ENCODE peak calls at places on chromosomes 12 and 14, in eight cellular contexts. X, Z, K, D, M, H, V and R are unnamed samples.

GRCh38 chr14:72946491-72946890 is 20.2 kb downstream of the DCAF4 start:
- DNase-seq in X (no peak), Z (no peak), K (no peak), D (no peak), M (peak; percentile 41), H (no peak), V (peak; percentile 71), R (no peak)

GRCh38 chr14:28661171-28661772 is 105.3 kb upstream of the FOXG1 start:
- DNase-seq in X (no peak), Z (peak; percentile 93), K (no peak), D (no peak), M (no peak), H (no peak), V (peak; percentile 99), R (peak; percentile 70)

GRCh38 chr14:85409496-85410210 is 120.3 kb upstream of the FLRT2 start:
- DNase-seq in X (no peak), Z (no peak), K (no peak), D (no peak), M (no peak), H (no peak), V (no peak), R (no peak)

GRCh38 chr14:21734457-21735074 is 60.9 kb upstream of the OR4E1 start:
- DNase-seq in X (peak; percentile 34), Z (peak; percentile 41), K (peak; percentile 70), D (no peak), M (no peak), H (no peak), V (peak; percentile 1), R (peak; percentile 16)

GRCh38 chr14:60720962-60721330 is 3.2 kb downstream of the SIX4 start:
- DNase-seq in X (no peak), Z (no peak), K (no peak), D (no peak), M (no peak), H (no peak), V (no peak), R (no peak)

GRCh38 chr12:115648463-115648862 is 629.0 kb downstream of the MED13L start:
- DNase-seq in X (no peak), Z (no peak), K (no peak), D (no peak), M (no peak), H (no peak), V (no peak), R (no peak)

GRCh38 chr12:57897296-57897974 is 43.9 kb upstream of the ATP23 start:
- DNase-seq in X (no peak), Z (no peak), K (no peak), D (no peak), M (no peak), H (peak; percentile 47), V (no peak), R (peak; percentile 70)

GRCh38 chr14:79293482-79293881 is 917.8 kb downstream of the DIO2 start:
- DNase-seq in X (no peak), Z (no peak), K (no peak), D (no peak), M (no peak), H (no peak), V (peak; percentile 45), R (no peak)

GRCh38 chr12:45355750-45356149 is 139.9 kb downstream of the ANO6 start:
- DNase-seq in X (no peak), Z (no peak), K (no peak), D (no peak), M (no peak), H (no peak), V (peak; percentile 41), R (no peak)

GRCh38 chr12:96720363-96720705 is 186.7 kb upstream of the NEDD1 start:
- DNase-seq in X (no peak), Z (no peak), K (peak; percentile 22), D (no peak), M (peak; percentile 29), H (no peak), V (no peak), R (no peak)

GRCh38 chr12:109820921-109821381 is 12.2 kb downstream of the TRPV4 start:
- DNase-seq in X (no peak), Z (peak; percentile 8), K (no peak), D (no peak), M (no peak), H (no peak), V (no peak), R (no peak)

GRCh38 chr14:61076531-61076930 is 95.5 kb downstream of the SLC38A6 start:
- DNase-seq in X (no peak), Z (no peak), K (peak; percentile 28), D (no peak), M (no peak), H (no peak), V (peak; percentile 72), R (no peak)

GRCh38 chr14:92093320-92093719 is 13.1 kb downstream of the ATXN3 start:
- DNase-seq in X (no peak), Z (no peak), K (peak; percentile 28), D (no peak), M (no peak), H (no peak), V (no peak), R (no peak)

GRCh38 chr14:98323850-98324249 is 948.1 kb downstream of the BCL11B start:
- DNase-seq in X (no peak), Z (no peak), K (no peak), D (no peak), M (no peak), H (no peak), V (peak; percentile 86), R (no peak)

GRCh38 chr12:13002301-13003097 is 2.4 kb upstream of the HEBP1 start:
- DNase-seq in X (no peak), Z (no peak), K (no peak), D (no peak), M (no peak), H (no peak), V (no peak), R (peak; percentile 33)

DNA sequence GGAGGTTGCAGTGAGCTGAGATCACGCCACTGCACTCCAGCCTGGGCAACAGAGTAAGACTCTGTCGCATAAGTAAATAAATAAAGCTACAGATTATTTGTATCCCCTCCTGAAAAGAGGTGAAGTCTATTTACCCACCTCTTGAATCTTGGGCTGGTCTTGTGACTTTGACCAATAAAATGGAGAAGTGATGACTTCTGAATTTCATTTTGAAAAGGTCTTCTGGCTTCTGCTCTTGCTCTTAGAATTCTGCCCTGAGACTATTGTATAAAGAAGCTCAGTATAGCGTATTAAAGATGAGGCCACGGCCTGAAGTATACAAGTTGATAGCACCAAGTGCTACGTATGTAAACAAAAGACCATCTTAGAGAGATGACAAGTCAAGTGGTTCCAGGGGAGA is 88.3 kb upstream of the AMN1 start:
- DNase-seq in X (no peak), Z (no peak), K (no peak), D (no peak), M (no peak), H (no peak), V (no peak), R (no peak)
- H3K4me1 ChIP-seq in X (no peaks in the 10 kb centered on the region), Z (no peaks in the 10 kb centered on the region), K (no peaks in the 10 kb centered on the region), D (no peaks in the 10 kb centered on the region), M (no peaks in the 10 kb centered on the region), H (no peaks in the 10 kb centered on the region), V (no peaks in the 10 kb centered on the region), R (no peaks in the 10 kb centered on the region)

GRCh38 chr12:6916426-6917200 is 2.2 kb downstream of the ENO2 start:
- DNase-seq in X (no peak), Z (no peak), K (no peak), D (peak; percentile 40), M (no peak), H (no peak), V (no peak), R (no peak)
- H3K4me3 ChIP-seq in X (no peak overlapping the region), Z (no peak overlapping the region), K (no peak overlapping the region), D (no peak overlapping the region), M (no peak overlapping the region), H (no peak overlapping the region), V (no peak overlapping the region), R (no peak overlapping the region)

DNA sequence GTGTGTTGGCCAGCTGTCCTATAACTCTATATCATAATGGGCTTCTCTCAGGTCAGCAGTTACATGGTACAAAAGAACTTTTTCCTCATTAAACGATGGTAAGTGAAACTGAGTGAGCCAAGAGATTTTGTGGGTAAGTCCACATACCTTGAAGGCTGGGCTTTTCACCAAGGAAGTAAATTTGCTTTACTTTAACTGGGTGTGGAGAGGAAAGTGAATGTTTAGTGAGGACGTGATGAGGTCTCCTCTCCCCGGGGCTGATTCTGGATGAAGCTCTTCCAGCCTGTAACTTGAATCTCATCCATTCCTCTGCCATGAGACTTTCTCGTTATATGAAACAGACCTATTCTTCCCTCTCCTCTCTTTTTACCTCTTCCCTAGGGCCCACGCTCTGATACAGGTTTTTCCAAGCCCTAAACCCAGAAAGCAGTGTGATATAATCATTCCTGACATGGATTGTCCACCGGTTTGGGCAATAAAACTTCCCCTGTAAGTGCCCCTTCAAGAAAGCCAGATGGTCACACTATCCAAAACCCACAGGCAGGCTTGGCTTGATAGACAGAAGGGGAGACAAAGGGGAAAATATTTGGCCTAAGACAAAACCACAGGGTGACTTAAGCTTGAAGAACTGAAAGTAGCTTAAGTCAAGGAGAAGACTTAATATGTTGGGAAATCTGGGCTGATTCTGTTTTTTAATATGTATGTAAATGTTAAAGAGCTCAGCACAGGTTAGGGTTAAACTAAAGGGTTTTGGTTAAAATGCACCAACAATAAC is 50.3 kb downstream of the CIT start:
- DNase-seq in X (no peak), Z (no peak), K (no peak), D (no peak), M (no peak), H (no peak), V (peak; percentile 29), R (no peak)
- H3K9me3 ChIP-seq in X (no peaks in the 10 kb centered on the region), Z (no peaks in the 10 kb centered on the region), K (no peaks in the 10 kb centered on the region), D (no peaks in the 10 kb centered on the region), M (no peaks in the 10 kb centered on the region), H (no peaks in the 10 kb centered on the region), V (no peaks in the 10 kb centered on the region), R (no peaks in the 10 kb centered on the region)

DNA sequence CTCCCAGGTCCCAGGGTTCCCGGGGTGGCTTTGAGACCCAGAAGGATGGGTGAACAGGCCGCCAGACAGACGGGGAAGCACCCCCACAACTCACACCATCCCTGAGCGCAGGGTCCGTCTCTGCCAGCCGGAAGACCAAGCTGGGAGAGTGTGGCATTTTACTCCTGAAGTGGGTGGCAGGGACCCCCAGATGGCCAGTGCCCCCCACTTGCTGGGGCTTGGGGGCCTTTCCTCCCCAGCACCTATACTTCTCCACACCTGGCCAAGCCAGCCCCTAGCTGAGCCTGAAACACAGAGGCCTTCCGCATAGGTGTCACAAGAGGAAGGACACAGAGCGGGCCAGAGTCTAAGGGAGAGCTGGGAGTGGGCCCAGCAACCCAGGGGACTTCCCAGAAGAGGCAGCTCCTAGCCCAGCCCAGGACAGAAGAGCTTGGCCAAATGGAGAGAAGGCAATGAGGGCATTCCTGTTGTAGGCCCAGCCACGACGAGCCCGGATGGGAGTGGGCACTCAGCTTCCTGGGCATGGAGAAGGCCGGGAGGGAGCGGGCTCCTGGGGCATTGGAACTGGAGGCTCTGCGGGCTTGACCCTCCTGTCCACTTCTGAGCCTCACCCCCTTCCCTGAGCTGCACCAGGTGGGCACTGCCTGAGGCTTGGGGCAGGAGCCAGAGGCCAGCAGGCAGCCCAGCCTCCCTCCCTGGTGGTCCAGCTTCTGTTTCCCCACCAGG is 3.3 kb downstream of the AHNAK2 start:
- DNase-seq in X (no peak), Z (no peak), K (no peak), D (peak; percentile 43), M (peak; percentile 38), H (peak; percentile 24), V (no peak), R (no peak)
- H3K4me1 ChIP-seq in X (peaks cover 40% of the 10 kb centered on the region), Z (peaks cover 2% of the 10 kb centered on the region), K (no peaks in the 10 kb centered on the region), D (peaks cover 81% of the 10 kb centered on the region), M (peaks cover 10% of the 10 kb centered on the region), H (peaks cover 29% of the 10 kb centered on the region), V (peaks cover 39% of the 10 kb centered on the region), R (peaks cover 77% of the 10 kb centered on the region)

GRCh38 chr12:130714091-130714590 is 2.0 kb downstream of the RIMBP2 start:
- DNase-seq in X (no peak), Z (no peak), K (no peak), D (no peak), M (no peak), H (peak; percentile 22), V (no peak), R (no peak)
- H3K4me3 ChIP-seq in X (peak overlapping the region; percentile 19), Z (no peak overlapping the region), K (no peak overlapping the region), D (peak overlapping the region; percentile 43), M (peak overlapping the region; percentile 5), H (peak overlapping the region; percentile 46), V (no peak overlapping the region), R (no peak overlapping the region)